ENCODE peak calls at places on chromosomes 16 and 17, in six cellular contexts. C, B, E, L, T and G are unnamed samples.

GRCh38 chr17:81869221-81870154 is 1.6 kb downstream of the ARHGDIA start:
- DNase-seq in C (peak; percentile 36), B (no peak), E (peak; percentile 70), L (no peak), T (peak; percentile 31), G (peak; percentile 49)

GRCh38 chr16:50802000-50802399 is 60.1 kb downstream of the CYLD start:
- DNase-seq in C (no peak), B (no peak), E (no peak), L (no peak), T (peak; percentile 38), G (peak; percentile 83)

GRCh38 chr16:67563708-67564468 is 1.6 kb downstream of the CTCF start:
- DNase-seq in C (no peak), B (no peak), E (no peak), L (no peak), T (peak; percentile 81), G (peak; percentile 72)

GRCh38 chr16:56547949-56548567 is 16.8 kb upstream of the MT4 start:
- DNase-seq in C (no peak), B (no peak), E (no peak), L (no peak), T (no peak), G (no peak)

GRCh38 chr17:37742762-37743611 is 1.9 kb downstream of the HNF1B start:
- DNase-seq in C (no peak), B (no peak), E (no peak), L (no peak), T (no peak), G (no peak)

GRCh38 chr16:89332248-89333245 is 115.0 kb downstream of the ZNF778 start:
- DNase-seq in C (no peak), B (no peak), E (peak; percentile 35), L (no peak), T (no peak), G (no peak)

GRCh38 chr17:37562016-37562745 is 47.0 kb downstream of the SYNRG start:
- DNase-seq in C (no peak), B (no peak), E (no peak), L (no peak), T (no peak), G (no peak)

GRCh38 chr16:50169555-50170096 is 16.5 kb downstream of the TENT4B start:
- DNase-seq in C (no peak), B (no peak), E (no peak), L (no peak), T (no peak), G (no peak)

GRCh38 chr16:77437859-77438258 is 3.0 kb upstream of the ADAMTS18 start:
- DNase-seq in C (no peak), B (no peak), E (no peak), L (no peak), T (peak; percentile 23), G (peak; percentile 15)

GRCh38 chr17:57970706-57971105 is 15.5 kb upstream of the CUEDC1 start:
- DNase-seq in C (no peak), B (no peak), E (no peak), L (no peak), T (peak; percentile 81), G (no peak)

GRCh38 chr17:54991567-54991966 is 23.0 kb downstream of the STXBP4 start:
- DNase-seq in C (no peak), B (no peak), E (no peak), L (no peak), T (no peak), G (no peak)

GRCh38 chr16:70688266-70688742 is 2.5 kb upstream of the MTSS2 start:
- DNase-seq in C (no peak), B (no peak), E (peak; percentile 90), L (no peak), T (peak; percentile 89), G (peak; percentile 95)

GRCh38 chr16:57260294-57260929 is 15.4 kb downstream of the ARL2BP start:
- DNase-seq in C (no peak), B (peak; percentile 49), E (peak; percentile 53), L (no peak), T (peak; percentile 50), G (peak; percentile 47)

GRCh38 chr16:3129137-3130131 is 5.4 kb upstream of the ZNF213 start:
- DNase-seq in C (peak; percentile 46), B (peak; percentile 61), E (peak; percentile 82), L (peak; percentile 78), T (peak; percentile 87), G (peak; percentile 89)

GRCh38 chr17:33200116-33200515 is 93.0 kb downstream of the ASIC2 start:
- DNase-seq in C (no peak), B (no peak), E (no peak), L (no peak), T (peak; percentile 52), G (peak; percentile 9)

GRCh38 chr16:86171329-86171728 is 272.4 kb downstream of the IRF8 start:
- DNase-seq in C (no peak), B (no peak), E (no peak), L (no peak), T (peak; percentile 11), G (peak; percentile 33)

GRCh38 chr17:82200743-82201497 is 11.7 kb downstream of the CCDC57 start:
- DNase-seq in C (peak; percentile 56), B (no peak), E (no peak), L (peak; percentile 50), T (no peak), G (no peak)

GRCh38 chr17:68794636-68795503 is 160.3 kb downstream of the ABCA8 start:
- DNase-seq in C (no peak), B (no peak), E (no peak), L (no peak), T (peak; percentile 77), G (peak; percentile 57)

GRCh38 chr16:72596373-72596772 is 424.4 kb upstream of the PMFBP1 start:
- DNase-seq in C (no peak), B (no peak), E (no peak), L (no peak), T (no peak), G (no peak)

GRCh38 chr16:80664226-80664625 is 123.4 kb downstream of the DYNLRB2 start:
- DNase-seq in C (no peak), B (no peak), E (no peak), L (no peak), T (no peak), G (no peak)

GRCh38 chr16:51755039-51755501 is 604.0 kb upstream of the SALL1 start:
- DNase-seq in C (no peak), B (no peak), E (no peak), L (no peak), T (no peak), G (no peak)

GRCh38 chr16:85657996-85658395 is 30.8 kb downstream of the GINS2 start:
- DNase-seq in C (no peak), B (no peak), E (no peak), L (no peak), T (no peak), G (no peak)

GRCh38 chr17:29389994-29390855 is at the start of gene TAOK1:
- DNase-seq in C (peak; percentile 96), B (peak; percentile 92), E (peak; percentile 100), L (peak; percentile 97), T (peak; percentile 97), G (peak; percentile 99)

GRCh38 chr17:40038882-40039513 is 15.2 kb downstream of the MED24 start:
- DNase-seq in C (no peak), B (no peak), E (no peak), L (no peak), T (peak; percentile 86), G (peak; percentile 93)

GRCh38 chr16:85296859-85297698 is 184.8 kb upstream of the CIBAR2 start:
- DNase-seq in C (peak; percentile 51), B (no peak), E (peak; percentile 80), L (peak; percentile 17), T (peak; percentile 29), G (peak; percentile 58)

GRCh38 chr16:78128920-78129319 is 29.5 kb downstream of the WWOX start:
- DNase-seq in C (no peak), B (no peak), E (no peak), L (no peak), T (no peak), G (no peak)

GRCh38 chr16:15966420-15967222 is 17.2 kb downstream of the ABCC1 start:
- DNase-seq in C (no peak), B (no peak), E (no peak), L (no peak), T (peak; percentile 75), G (peak; percentile 66)

GRCh38 chr17:17526369-17526768 is 30.2 kb upstream of the RASD1 start:
- DNase-seq in C (no peak), B (no peak), E (no peak), L (no peak), T (no peak), G (no peak)

GRCh38 chr17:69828087-69828486 is 246.9 kb upstream of the KCNJ16 start:
- DNase-seq in C (no peak), B (no peak), E (no peak), L (no peak), T (peak; percentile 46), G (peak; percentile 89)